ENCODE peak calls at places on chromosomes 12 and 14, in eight cellular contexts. Q is heart left ventricle, O is breast epithelium, L is astrocyte, Z is ovary, I is MM.1S, F is left ventricle myocardium inferior, W is HCT116. U is an unnamed sample.

GRCh38 chr14:104931323-104931770 is 6.7 kb downstream of the PLD4 start:
- DNase-seq in Q (no peak), O (peak; percentile 44), L (no peak), Z (no peak), I (no peak), F (no peak), W (no peak), U (no peak)

GRCh38 chr12:107903377-107904061 is 129.0 kb downstream of the ASCL4 start:
- DNase-seq in Q (peak; percentile 49), O (peak; percentile 86), L (no peak), Z (peak; percentile 10), I (peak; percentile 81), F (peak; percentile 60), W (no peak), U (peak; percentile 81)

GRCh38 chr14:74190910-74191575 is 48.2 kb upstream of the VSX2 start:
- DNase-seq in Q (no peak), O (no peak), L (peak; percentile 9), Z (no peak), I (no peak), F (no peak), W (no peak), U (peak; percentile 58)

GRCh38 chr12:118330421-118331018 is 42.2 kb downstream of the TAOK3 start:
- DNase-seq in Q (no peak), O (no peak), L (peak; percentile 71), Z (no peak), I (no peak), F (no peak), W (no peak), U (no peak)

GRCh38 chr14:99188721-99189120 is 83.3 kb downstream of the BCL11B start:
- DNase-seq in Q (no peak), O (peak; percentile 25), L (no peak), Z (no peak), I (no peak), F (no peak), W (no peak), U (no peak)

GRCh38 chr12:95218164-95218851 is 701 bp downstream of the VEZT start:
- DNase-seq in Q (no peak), O (no peak), L (peak; percentile 60), Z (no peak), I (peak; percentile 57), F (no peak), W (no peak), U (no peak)

GRCh38 chr14:99654235-99655000 is 9.5 kb downstream of the HHIPL1 start:
- DNase-seq in Q (no peak), O (no peak), L (peak; percentile 76), Z (peak; percentile 53), I (peak; percentile 31), F (peak; percentile 39), W (no peak), U (peak; percentile 79)

GRCh38 chr14:21102472-21103164 is 1.8 kb downstream of the TMEM253 start:
- DNase-seq in Q (no peak), O (no peak), L (no peak), Z (no peak), I (no peak), F (no peak), W (no peak), U (peak; percentile 14)

GRCh38 chr12:14605401-14605989 is 37.8 kb upstream of the PLBD1 start:
- DNase-seq in Q (no peak), O (no peak), L (no peak), Z (no peak), I (no peak), F (no peak), W (no peak), U (no peak)

GRCh38 chr12:132384916-132385315 is 55.5 kb upstream of the GALNT9 start:
- DNase-seq in Q (no peak), O (no peak), L (no peak), Z (no peak), I (no peak), F (no peak), W (no peak), U (peak; percentile 28)

GRCh38 chr12:121288158-121288848 is 8.2 kb downstream of the CAMKK2 start:
- DNase-seq in Q (no peak), O (no peak), L (no peak), Z (no peak), I (no peak), F (no peak), W (no peak), U (no peak)

GRCh38 chr14:33846100-33846824 is 104.6 kb downstream of the EGLN3 start:
- DNase-seq in Q (no peak), O (no peak), L (no peak), Z (no peak), I (no peak), F (no peak), W (no peak), U (no peak)

DNA sequence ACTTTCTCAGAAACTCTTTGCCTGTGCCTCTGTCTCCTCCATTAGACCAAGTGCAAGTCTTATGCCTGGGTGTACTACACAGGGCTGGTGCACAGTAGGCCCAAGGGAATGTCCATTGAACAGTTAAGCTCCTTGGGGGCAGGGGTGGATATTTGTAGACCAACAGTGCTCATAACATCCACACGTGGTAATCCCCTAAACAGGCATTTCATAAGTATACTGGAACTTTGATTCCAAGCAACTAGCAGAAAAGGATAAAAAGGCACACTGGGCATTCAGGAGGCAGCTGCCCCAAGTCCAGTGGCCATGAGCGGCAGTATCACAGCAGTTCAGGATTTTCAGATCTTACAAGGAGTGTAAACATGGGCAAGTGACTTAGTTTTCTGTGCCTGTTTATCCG is 16.8 kb downstream of the NUAK1 start:
- DNase-seq in Q (peak; percentile 3), O (no peak), L (no peak), Z (no peak), I (no peak), F (no peak), W (no peak), U (no peak)
- H3K4me1 ChIP-seq in Q (peaks cover 49% of the 10 kb centered on the region), O (no peaks in the 10 kb centered on the region), L (peaks cover 8% of the 10 kb centered on the region), Z (peaks cover 11% of the 10 kb centered on the region), I (no peaks in the 10 kb centered on the region), F (peaks cover 100% of the 10 kb centered on the region), W (peaks cover 18% of the 10 kb centered on the region), U (no peaks in the 10 kb centered on the region)

DNA sequence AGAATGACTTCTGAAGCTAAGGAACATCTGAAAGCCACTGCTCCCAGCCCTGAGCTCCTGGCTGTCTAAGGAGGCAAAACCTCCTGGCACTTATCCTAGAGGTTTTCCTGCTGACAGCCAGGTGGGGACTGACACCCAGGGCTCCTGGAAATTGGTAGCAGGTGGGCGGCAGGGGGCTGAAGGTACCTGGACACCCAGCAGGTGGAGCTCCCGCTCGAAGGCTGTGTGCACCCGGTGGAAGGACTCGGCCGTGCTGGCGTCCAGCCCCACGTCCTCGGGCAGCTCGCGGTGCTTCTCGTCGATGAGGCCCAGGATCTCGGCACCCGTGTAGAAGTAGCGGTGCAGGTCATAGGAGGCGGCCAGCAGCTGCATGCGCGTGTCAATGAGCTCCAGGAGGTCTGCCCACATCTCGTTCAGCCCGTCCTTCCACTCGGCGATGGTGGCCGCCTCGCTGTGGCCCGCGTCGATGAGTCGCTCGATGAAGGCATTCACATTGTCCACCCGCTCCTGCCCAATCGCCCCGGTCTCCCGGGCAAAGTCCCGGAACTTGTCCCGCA is 68.2 kb downstream of the PLEKHG3 start:
- DNase-seq in Q (no peak), O (no peak), L (no peak), Z (no peak), I (no peak), F (no peak), W (no peak), U (no peak)
- TF ChIP-seq CTCF in Q (no peak), O (no peak), L (no peak), Z (no peak), I (no peak), F (no peak), W (no peak), U (no peak)

GRCh38 chr14:101118746-101119610 is 215.5 kb upstream of the RTL1 start:
- DNase-seq in Q (no peak), O (no peak), L (no peak), Z (no peak), I (no peak), F (peak; percentile 43), W (no peak), U (no peak)
- H3K4me1 ChIP-seq in Q (no peaks in the 10 kb centered on the region), O (no peaks in the 10 kb centered on the region), L (peaks cover 15% of the 10 kb centered on the region), Z (no peaks in the 10 kb centered on the region), I (no peaks in the 10 kb centered on the region), F (peaks cover 6% of the 10 kb centered on the region), W (no peaks in the 10 kb centered on the region), U (no peaks in the 10 kb centered on the region)

GRCh38 chr14:28677381-28677780 is 89.2 kb upstream of the FOXG1 start:
- DNase-seq in Q (no peak), O (no peak), L (no peak), Z (no peak), I (no peak), F (no peak), W (no peak), U (no peak)

GRCh38 chr14:28678887-28679286 is 87.7 kb upstream of the FOXG1 start:
- DNase-seq in Q (no peak), O (no peak), L (no peak), Z (no peak), I (no peak), F (no peak), W (no peak), U (no peak)

GRCh38 chr14:28676481-28676880 is 90.1 kb upstream of the FOXG1 start:
- DNase-seq in Q (no peak), O (no peak), L (peak; percentile 63), Z (no peak), I (no peak), F (no peak), W (no peak), U (no peak)

GRCh38 chr14:28681681-28682080 is 84.9 kb upstream of the FOXG1 start:
- DNase-seq in Q (no peak), O (no peak), L (no peak), Z (no peak), I (no peak), F (no peak), W (no peak), U (no peak)
- TF ChIP-seq CTCF in Q (no peak), O (no peak), L (no peak), Z (no peak), I (no peak), F (no peak), W (no peak), U (no peak)

GRCh38 chr12:24080465-24080864 is 131.0 kb upstream of the SOX5 start:
- DNase-seq in Q (no peak), O (no peak), L (no peak), Z (no peak), I (no peak), F (no peak), W (no peak), U (no peak)
- H3K4me1 ChIP-seq in Q (no peaks in the 10 kb centered on the region), O (no peaks in the 10 kb centered on the region), L (no peaks in the 10 kb centered on the region), Z (no peaks in the 10 kb centered on the region), I (no peaks in the 10 kb centered on the region), F (no peaks in the 10 kb centered on the region), W (no peaks in the 10 kb centered on the region), U (peaks cover under 1% of the 10 kb centered on the region)

GRCh38 chr14:56299306-56299984 is 181.2 kb downstream of the PELI2 start:
- DNase-seq in Q (no peak), O (no peak), L (peak; percentile 5), Z (no peak), I (no peak), F (no peak), W (no peak), U (no peak)
- TF ChIP-seq CTCF in Q (no peak), O (no peak), L (no peak), Z (no peak), I (no peak), F (no peak), W (no peak), U (no peak)

DNA sequence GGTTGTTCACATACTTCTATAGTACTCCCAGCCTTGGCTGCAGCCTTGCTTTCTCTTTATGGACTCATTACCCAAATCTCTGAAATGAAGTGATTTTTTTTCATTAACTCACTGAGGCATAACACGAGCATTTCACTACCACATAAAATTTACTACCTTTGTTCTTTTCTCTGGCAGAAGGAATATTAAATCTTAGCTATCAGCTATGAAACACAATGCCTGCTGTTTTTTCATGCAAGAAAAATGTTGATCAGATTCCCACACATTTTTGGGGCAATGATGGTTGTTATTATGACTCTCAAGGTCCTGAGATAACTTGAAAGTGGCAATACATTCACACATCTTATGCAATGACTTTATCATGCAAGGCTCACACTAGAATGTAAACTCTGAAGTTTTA is 225.3 kb upstream of the ATP2B1 start:
- DNase-seq in Q (no peak), O (no peak), L (peak; percentile 72), Z (no peak), I (no peak), F (no peak), W (no peak), U (no peak)
- H3K4me1 ChIP-seq in Q (no peaks in the 10 kb centered on the region), O (no peaks in the 10 kb centered on the region), L (no peaks in the 10 kb centered on the region), Z (no peaks in the 10 kb centered on the region), I (no peaks in the 10 kb centered on the region), F (peaks cover 6% of the 10 kb centered on the region), W (no peaks in the 10 kb centered on the region), U (no peaks in the 10 kb centered on the region)

U was measured in thyroid gland.